ENCODE peak calls at places on chromosomes 12 and 14, in five cellular contexts. D, Q, F, O and X are unnamed samples.
A peak's percentile ranks its signal among the peaks of the same experiment; 100 is the strongest.

GRCh38 chr12:50110762-50111416 is 1.1 kb upstream of the COX14 start:
- DNase-seq in D (no peak), Q (peak; percentile 87), F (peak; percentile 79), O (peak; percentile 60), X (no peak)

GRCh38 chr14:68965261-68965761 is 13.8 kb downstream of the ACTN1 start:
- DNase-seq in O (no peak), D (no peak), F (no peak), Q (no peak), X (no peak)

GRCh38 chr12:106032141-106032925 is 106.4 kb downstream of the NUAK1 start:
- DNase-seq in O (no peak), D (peak; percentile 60), F (no peak), Q (no peak), X (no peak)

GRCh38 chr12:119627019-119627643 is 33.6 kb downstream of the TMEM233 start:
- DNase-seq in O (no peak), F (no peak), D (no peak), Q (no peak), X (no peak)

GRCh38 chr12:84601483-84601882 is 311.1 kb downstream of the SLC6A15 start:
- DNase-seq in O (no peak), D (no peak), F (no peak), Q (no peak), X (no peak)

GRCh38 chr12:92253301-92253700 is 107.7 kb upstream of the BTG1 start:
- DNase-seq in D (no peak), F (no peak), Q (no peak), O (peak; percentile 24), X (no peak)

GRCh38 chr12:14961466-14962155 is at the start of gene ARHGDIB:
- DNase-seq in D (peak; percentile 72), Q (peak; percentile 69), O (peak; percentile 40), F (peak; percentile 39), X (peak; percentile 93)

GRCh38 chr12:112309797-112310196 is 72.4 kb downstream of the HECTD4 start:
- DNase-seq in Q (no peak), O (peak; percentile 20), D (no peak), F (no peak), X (no peak)

GRCh38 chr12:1790470-1790869 is 29.9 kb upstream of the LRTM2 start:
- DNase-seq in D (no peak), F (no peak), O (no peak), Q (no peak), X (peak; percentile 12)

GRCh38 chr12:5789469-5789968 is 155.5 kb downstream of the ANO2 start:
- DNase-seq in O (no peak), F (no peak), D (no peak), Q (no peak), X (no peak)

GRCh38 chr12:1934068-1934467 is 15.6 kb upstream of the CACNA2D4 start:
- DNase-seq in O (no peak), D (no peak), Q (no peak), F (no peak), X (no peak)

GRCh38 chr12:115452751-115453281 is 768.8 kb upstream of the TBX3 start:
- DNase-seq in D (no peak), Q (no peak), O (no peak), F (no peak), X (no peak)

GRCh38 chr12:94769040-94769420 is 118.7 kb upstream of the TMCC3 start:
- DNase-seq in O (no peak), F (peak; percentile 52), Q (no peak), D (peak; percentile 30), X (no peak)

GRCh38 chr12:5003025-5003666 is 40.5 kb upstream of the KCNA5 start:
- DNase-seq in F (peak; percentile 50), Q (peak; percentile 76), O (peak; percentile 81), D (peak; percentile 70), X (no peak)

GRCh38 chr12:128859311-128859710 is 6.0 kb downstream of the GLT1D1 start:
- DNase-seq in Q (no peak), D (no peak), O (no peak), F (no peak), X (no peak)

GRCh38 chr14:101960225-101960624 is 4.1 kb upstream of the DYNC1H1 start:
- DNase-seq in D (peak; percentile 36), Q (no peak), F (peak; percentile 35), O (peak; percentile 55), X (no peak)

GRCh38 chr12:58728397-58728796 is 191.9 kb downstream of the LRIG3 start:
- DNase-seq in F (no peak), O (peak; percentile 55), D (no peak), Q (no peak), X (no peak)

GRCh38 chr14:42715316-42715715 is 1108.6 kb downstream of the LRFN5 start:
- DNase-seq in F (no peak), D (peak; percentile 27), O (peak; percentile 74), Q (no peak), X (no peak)

GRCh38 chr14:60179296-60179924 is 14.2 kb upstream of the DHRS7 start:
- DNase-seq in D (no peak), Q (no peak), O (peak; percentile 49), F (no peak), X (no peak)

GRCh38 chr14:81784084-81784483 is 250.4 kb upstream of the SEL1L start:
- DNase-seq in D (no peak), O (no peak), F (no peak), Q (no peak), X (no peak)

GRCh38 chr12:88865537-88865936 is 285.3 kb upstream of the KITLG start:
- DNase-seq in F (no peak), D (no peak), Q (no peak), O (no peak), X (no peak)

GRCh38 chr12:49762468-49762847 is 21.1 kb downstream of the TMBIM6 start:
- DNase-seq in D (no peak), F (no peak), O (no peak), Q (no peak), X (no peak)

GRCh38 chr12:98828802-98829600 is 183.9 kb downstream of the APAF1 start:
- DNase-seq in O (no peak), Q (no peak), F (no peak), D (no peak), X (no peak)

GRCh38 chr14:74501135-74501614 is 7.6 kb downstream of the ISCA2 start:
- DNase-seq in Q (peak; percentile 90), D (peak; percentile 89), O (peak; percentile 87), F (peak; percentile 32), X (no peak)

GRCh38 chr12:59708484-59708883 is 112.7 kb downstream of the SLC16A7 start:
- DNase-seq in F (no peak), D (no peak), Q (no peak), O (peak; percentile 43), X (no peak)

GRCh38 chr14:95309261-95310051 is 10.3 kb downstream of the CLMN start:
- DNase-seq in Q (no peak), O (no peak), F (no peak), D (no peak), X (no peak)

GRCh38 chr14:45838597-45838996 is 585.6 kb upstream of the MIS18BP1 start:
- DNase-seq in F (no peak), Q (no peak), D (no peak), O (peak; percentile 26), X (no peak)

GRCh38 chr12:50120953-50121352 is 8.9 kb downstream of the COX14 start:
- DNase-seq in O (no peak), F (no peak), Q (no peak), D (no peak), X (no peak)

GRCh38 chr12:44477331-44477980 is 398.7 kb downstream of the NELL2 start:
- DNase-seq in Q (no peak), F (no peak), D (no peak), O (no peak), X (no peak)

GRCh38 chr12:122348505-122348904 is 74.0 kb downstream of the CLIP1 start:
- DNase-seq in Q (no peak), F (no peak), D (no peak), O (no peak), X (no peak)

GRCh38 chr12:12449533-12450025 is 92.7 kb downstream of the BORCS5 start:
- DNase-seq in O (no peak), D (peak; percentile 84), Q (no peak), F (no peak), X (no peak)

GRCh38 chr14:68807148-68807600 is 14.3 kb upstream of the ZFP36L1 start:
- DNase-seq in F (peak; percentile 76), D (peak; percentile 91), Q (peak; percentile 83), O (peak; percentile 87), X (no peak)

GRCh38 chr12:72296389-72296788 is 24.2 kb downstream of the TRHDE start:
- DNase-seq in D (no peak), O (peak; percentile 47), F (no peak), Q (no peak), X (no peak)

GRCh38 chr12:101564912-101565311 is 29.9 kb upstream of the MYBPC1 start:
- DNase-seq in F (no peak), Q (no peak), D (peak; percentile 3), O (no peak), X (no peak)

GRCh38 chr12:101567918-101568317 is 26.9 kb upstream of the MYBPC1 start:
- DNase-seq in F (no peak), D (no peak), Q (no peak), O (no peak), X (no peak)

GRCh38 chr12:101573743-101574142 is 21.0 kb upstream of the MYBPC1 start:
- DNase-seq in F (no peak), O (no peak), Q (no peak), D (no peak), X (no peak)

GRCh38 chr12:101566318-101566717 is 28.5 kb upstream of the MYBPC1 start:
- DNase-seq in Q (no peak), D (no peak), F (no peak), O (no peak), X (no peak)

DNA sequence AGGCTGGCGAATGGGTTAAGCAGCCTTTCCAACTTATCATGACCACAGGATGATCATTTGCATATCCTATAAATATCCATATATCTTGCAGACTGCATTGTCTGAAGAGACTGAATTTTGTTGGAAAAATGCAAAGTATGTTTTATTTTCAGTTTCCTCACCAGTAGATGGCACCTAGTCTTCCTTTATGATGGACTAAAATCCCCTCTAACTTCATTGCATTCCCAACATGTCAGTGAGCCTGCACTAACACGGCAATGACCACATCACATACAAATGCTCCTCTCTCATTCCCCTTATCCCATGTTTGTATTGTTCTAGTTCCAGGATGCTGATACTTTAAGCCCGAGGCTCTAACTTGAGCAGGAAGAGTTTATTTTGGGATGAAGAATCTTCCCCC is 24.7 kb upstream of the MYBPC1 start:
- DNase-seq in Q (no peak), F (no peak), O (peak; percentile 54), D (peak; percentile 64), X (no peak)
- H3K27ac ChIP-seq in Q (no peak overlapping the region), F (no peak overlapping the region), O (no peak overlapping the region), D (no peak overlapping the region), X (no peak overlapping the region)

GRCh38 chr12:26046203-26046602 is 78.6 kb downstream of the BHLHE41 start:
- DNase-seq in Q (no peak), O (no peak), D (no peak), F (no peak), X (no peak)
- H3K4me1 ChIP-seq in Q (peaks cover 8% of the 10 kb centered on the region), O (peaks cover 49% of the 10 kb centered on the region), D (no peaks in the 10 kb centered on the region), F (no peaks in the 10 kb centered on the region), X (no peaks in the 10 kb centered on the region)

GRCh38 chr14:22561661-22562579 is 27.1 kb downstream of the DAD1 start:
- DNase-seq in F (no peak), O (no peak), Q (no peak), D (peak; percentile 29), X (peak; percentile 91)
- H3K27ac ChIP-seq in F (peak overlapping the region; percentile 68), O (no peak overlapping the region), Q (no peak overlapping the region), D (no peak overlapping the region), X (peak overlapping the region; percentile 74)

DNA sequence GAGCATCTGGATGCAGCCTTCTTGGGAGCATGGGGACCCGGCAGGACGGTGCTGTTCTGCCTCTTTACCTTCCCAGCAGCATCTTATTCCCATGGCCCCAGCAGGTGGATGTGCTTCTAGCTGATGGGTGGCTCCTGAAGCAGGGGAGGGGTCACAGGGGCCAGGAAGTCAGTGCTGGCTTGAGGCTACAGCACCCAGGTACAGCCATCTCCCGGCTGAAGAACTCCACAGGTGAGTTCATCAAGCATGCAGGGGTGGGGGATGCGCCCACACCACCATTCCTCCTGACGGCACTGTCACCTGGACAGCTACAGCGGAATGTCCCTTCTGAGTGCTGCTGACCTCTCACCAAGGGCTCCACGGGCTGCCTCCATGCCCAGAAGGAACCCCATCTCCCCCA is 57.3 kb downstream of the BCL11B start:
- DNase-seq in D (no peak), F (no peak), Q (no peak), O (no peak), X (peak; percentile 46)
- H3K4me1 ChIP-seq in D (no peaks in the 10 kb centered on the region), F (no peaks in the 10 kb centered on the region), Q (no peaks in the 10 kb centered on the region), O (no peaks in the 10 kb centered on the region), X (peaks cover 95% of the 10 kb centered on the region)